ENCODE peak calls at places on chromosomes 1 and 21, in four cellular contexts. I is GM12891, Z is K562, P is GM12878. C is an unnamed sample.
A peak's percentile ranks its signal among the peaks of the same experiment; 100 is the strongest.

GRCh38 chr1:231201375-231202124 is 39.5 kb upstream of the GNPAT start:
- DNase-seq in P (no peak), Z (peak; percentile 22), I (no peak), C (peak; percentile 54)

GRCh38 chr1:187053876-187054275 is 225.1 kb downstream of the PLA2G4A start:
- DNase-seq in P (no peak), I (no peak), Z (no peak), C (no peak)

GRCh38 chr1:72140222-72140621 is 142.1 kb downstream of the NEGR1 start:
- DNase-seq in I (no peak), Z (no peak), P (no peak), C (no peak)

GRCh38 chr1:186620951-186621350 is 59.3 kb downstream of the PTGS2 start:
- DNase-seq in Z (no peak), P (peak; percentile 19), I (no peak), C (peak; percentile 63)

GRCh38 chr1:1326075-1326605 is 1.5 kb downstream of the CPTP start:
- DNase-seq in I (no peak), P (no peak), Z (no peak), C (no peak)

GRCh38 chr1:34847094-34847493 is 12.5 kb downstream of the SMIM12 start:
- DNase-seq in P (no peak), Z (no peak), I (no peak), C (no peak)

GRCh38 chr1:201169971-201170532 is 15.8 kb upstream of the TMEM9 start:
- DNase-seq in P (no peak), I (no peak), Z (no peak), C (no peak)

GRCh38 chr1:218620956-218621355 is 275.8 kb downstream of the TGFB2 start:
- DNase-seq in I (no peak), P (no peak), Z (no peak), C (no peak)

GRCh38 chr1:166145496-166145895 is 21.3 kb downstream of the FAM78B start:
- DNase-seq in Z (no peak), P (no peak), I (no peak), C (no peak)

GRCh38 chr1:212918751-212919150 is 31.6 kb upstream of the VASH2 start:
- DNase-seq in P (no peak), I (no peak), Z (no peak), C (no peak)

GRCh38 chr1:40673452-40673851 is 8.0 kb upstream of the RIMS3 start:
- DNase-seq in P (no peak), I (no peak), Z (no peak), C (no peak)

GRCh38 chr1:66022904-66023620 is 230.4 kb downstream of the PDE4B start:
- DNase-seq in I (no peak), Z (no peak), P (no peak), C (no peak)

GRCh38 chr1:172449585-172450523 is 6.0 kb upstream of the PIGC start:
- DNase-seq in P (no peak), Z (peak; percentile 89), I (peak; percentile 28), C (peak; percentile 40)

GRCh38 chr1:7262611-7263010 is 477.4 kb downstream of the CAMTA1 start:
- DNase-seq in P (no peak), Z (no peak), I (no peak), C (no peak)

GRCh38 chr1:8671313-8671917 is 146.0 kb downstream of the RERE start:
- DNase-seq in P (no peak), I (no peak), Z (peak; percentile 76), C (peak; percentile 22)

GRCh38 chr21:19993186-19993711 is 1005.0 kb upstream of the NCAM2 start:
- DNase-seq in P (no peak), I (no peak), Z (peak; percentile 27), C (no peak)

GRCh38 chr1:206502403-206502802 is 4.9 kb upstream of the RASSF5 start:
- DNase-seq in P (no peak), Z (no peak), I (no peak), C (no peak)

GRCh38 chr1:64712049-64712448 is 32.8 kb upstream of the RAVER2 start:
- DNase-seq in Z (no peak), I (no peak), P (no peak), C (no peak)

GRCh38 chr1:75787524-75787923 is 1.5 kb downstream of the RABGGTB start:
- DNase-seq in Z (peak; percentile 17), P (no peak), I (no peak), C (no peak)

GRCh38 chr1:184499626-184500025 is 112.8 kb downstream of the C1orf21 start:
- DNase-seq in I (no peak), P (no peak), Z (no peak), C (no peak)

GRCh38 chr1:85607126-85607912 is 26.8 kb downstream of the CCN1 start:
- DNase-seq in I (no peak), Z (no peak), P (no peak), C (no peak)

GRCh38 chr1:63537940-63538339 is 14.6 kb downstream of the EFCAB7 start:
- DNase-seq in P (no peak), I (no peak), Z (no peak), C (no peak)

GRCh38 chr1:7421471-7422075 is 349.5 kb upstream of the VAMP3 start:
- DNase-seq in Z (no peak), P (no peak), I (no peak), C (no peak)

GRCh38 chr1:43994794-43995790 is 3.7 kb downstream of the CCDC24 start:
- DNase-seq in Z (peak; percentile 88), I (no peak), P (no peak), C (peak; percentile 35)

GRCh38 chr21:42513151-42513984 is at the start of gene SLC37A1:
- DNase-seq in Z (no peak), I (peak; percentile 50), P (no peak), C (no peak)

GRCh38 chr1:23544444-23545389 is 13.7 kb upstream of the E2F2 start:
- DNase-seq in Z (peak; percentile 88), I (no peak), P (no peak), C (peak; percentile 74)

GRCh38 chr1:234530641-234531040 is 51.7 kb upstream of the TARBP1 start:
- DNase-seq in Z (no peak), I (no peak), P (no peak), C (no peak)

GRCh38 chr1:169100208-169100882 is 6.1 kb upstream of the ATP1B1 start:
- DNase-seq in P (no peak), I (no peak), Z (no peak), C (no peak)

GRCh38 chr1:1069061-1069710 is 4.9 kb downstream of the RNF223 start:
- DNase-seq in Z (peak; percentile 92), P (peak; percentile 40), I (peak; percentile 94), C (peak; percentile 81)

GRCh38 chr1:84693774-84694173 is 3.5 kb upstream of the SSX2IP start:
- DNase-seq in I (no peak), Z (no peak), P (no peak), C (no peak)

GRCh38 chr1:107572674-107573205 is 392.2 kb downstream of the VAV3 start:
- DNase-seq in P (no peak), I (no peak), Z (no peak), C (no peak)

GRCh38 chr21:45642122-45642813 is 1.3 kb upstream of the PCBP3 start:
- DNase-seq in P (no peak), I (no peak), Z (no peak), C (no peak)
- TF ChIP-seq SPI1 in P (no peak), I (no peak), Z (no peak), C (no peak)

DNA sequence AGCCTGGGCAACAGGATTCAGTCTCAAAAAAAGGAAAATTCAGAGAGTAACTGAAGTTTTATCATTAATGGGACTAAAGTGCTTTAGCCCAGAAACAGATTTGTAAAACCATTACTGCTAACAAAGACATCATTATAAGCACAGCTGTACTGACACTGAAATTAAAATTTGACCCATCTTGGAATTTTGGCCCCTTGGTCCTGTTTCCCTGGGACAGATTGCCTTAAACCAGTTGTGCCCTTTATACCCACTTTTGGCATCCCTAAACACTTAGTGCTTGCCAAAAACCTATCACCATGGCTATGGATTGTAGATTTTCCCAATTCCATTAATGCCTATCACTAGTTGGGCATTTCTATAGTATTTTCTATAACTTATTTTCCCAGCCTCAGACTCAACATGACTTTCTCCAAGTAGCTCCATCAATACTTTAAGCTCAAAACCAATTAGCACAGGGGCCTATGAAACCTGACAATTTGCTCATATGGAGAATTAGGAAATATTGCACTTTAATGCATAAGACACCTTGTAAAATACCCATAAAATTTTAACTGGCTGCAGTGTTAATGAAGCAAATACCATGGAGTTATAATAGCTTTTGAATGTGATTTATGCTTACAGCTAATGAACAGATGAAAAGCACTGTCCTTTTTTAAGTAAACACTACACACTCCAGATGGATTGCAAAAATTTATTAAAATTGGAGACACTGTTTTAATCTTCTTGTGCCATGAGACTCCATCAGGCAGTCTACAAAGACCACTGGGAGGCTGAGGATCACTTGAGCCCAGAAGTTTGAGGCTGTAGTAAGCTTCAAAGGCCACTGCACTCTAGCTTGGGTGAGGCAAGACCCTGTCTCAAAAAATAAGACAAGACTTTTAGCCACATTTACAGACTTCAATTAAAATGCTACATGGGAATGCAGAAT is 4.3 kb downstream of the GAS5 start:
- DNase-seq in I (no peak), Z (peak; percentile 16), P (no peak), C (peak; percentile 63)
- TF ChIP-seq POLR2AphosphoS5 in I (peak; percentile 69), Z (peak; percentile 70), P (peak; percentile 48), C (no peak)

DNA sequence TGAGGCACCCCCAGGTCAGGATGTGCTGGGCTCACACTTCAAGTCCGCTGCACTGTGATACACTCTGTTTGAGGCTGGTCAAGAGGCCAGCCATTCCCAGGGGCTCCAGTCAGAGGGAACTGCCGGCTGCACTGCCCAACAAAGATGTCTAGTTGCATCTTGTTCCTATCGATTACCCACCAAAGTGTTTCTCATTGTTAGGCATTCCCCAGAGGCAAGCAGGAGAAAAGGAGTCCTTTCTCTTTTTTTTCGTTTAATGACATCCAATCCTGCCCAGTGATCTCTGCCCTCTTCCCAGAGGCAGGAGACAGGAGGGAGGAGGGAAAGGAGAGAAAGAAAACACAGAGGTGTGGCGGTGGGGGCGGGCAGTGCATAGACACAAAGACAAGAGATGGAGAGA is 150.4 kb downstream of the OMA1 start:
- DNase-seq in I (no peak), Z (no peak), P (no peak), C (no peak)
- TF ChIP-seq SPI1 in I (no peak), Z (no peak), P (no peak), C (no peak)

DNA sequence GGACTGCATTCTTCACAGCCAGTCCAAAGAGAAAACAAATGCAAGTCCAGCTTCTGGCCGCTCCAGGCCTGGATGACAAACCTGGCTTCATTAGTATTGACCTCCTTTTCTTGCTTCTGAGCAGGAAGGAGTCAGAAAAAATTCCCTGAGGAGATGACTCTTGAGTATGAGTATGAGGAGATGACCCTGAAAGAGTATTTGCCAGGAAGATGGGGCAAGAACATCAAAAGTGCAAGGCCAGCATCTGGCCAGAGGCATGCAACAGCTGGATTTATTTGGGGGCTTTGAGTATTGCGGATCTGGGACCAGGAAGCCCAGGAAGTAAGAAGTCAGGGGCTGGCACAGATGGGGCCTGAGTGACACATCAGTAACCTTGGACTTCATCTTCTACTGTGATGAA is 113.9 kb downstream of the GLIS1 start:
- DNase-seq in Z (no peak), P (no peak), I (no peak), C (no peak)
- TF ChIP-seq POLR2AphosphoS5 in Z (no peak), P (no peak), I (no peak), C (no peak)

C was measured in HL-60.